ENCODE peak calls at places on chromosome 5, in ten cellular contexts. Z, K, I, L, X, P, U, V, W and G are unnamed samples.

GRCh38 chr5:93607367-93608258 is 24.6 kb downstream of the NR2F1 start:
- DNase-seq in X (no peak), K (no peak), Z (no peak), V (no peak), W (peak), P (peak), U (no peak), I (peak), L (no peak), G (peak)

GRCh38 chr5:50749181-50749580 is 82.7 kb downstream of the PARP8 start:
- DNase-seq in X (no peak), I (no peak), W (no peak), P (no peak), K (no peak), Z (no peak), U (no peak), L (no peak), V (no peak), G (no peak)

GRCh38 chr5:850511-851006 is at the start of gene ZDHHC11:
- DNase-seq in P (no peak), L (peak), K (no peak), I (peak), V (no peak), W (no peak), U (no peak), Z (no peak), X (no peak), G (no peak)

GRCh38 chr5:1820926-1821325 is 19.7 kb downstream of the NDUFS6 start:
- DNase-seq in L (no peak), P (no peak), V (no peak), W (no peak), I (no peak), X (no peak), U (no peak), Z (no peak), K (no peak), G (no peak)

GRCh38 chr5:112210430-112211005 is 208.6 kb downstream of the EPB41L4A start:
- DNase-seq in I (peak), X (no peak), L (no peak), V (no peak), K (no peak), Z (peak), W (no peak), U (no peak), P (peak), G (no peak)

GRCh38 chr5:14816374-14816998 is 55.1 kb downstream of the ANKH start:
- DNase-seq in I (peak), L (no peak), W (no peak), P (no peak), U (no peak), X (no peak), V (no peak), Z (no peak), K (no peak), G (no peak)

GRCh38 chr5:152514827-152515397 is 109.8 kb upstream of the NMUR2 start:
- DNase-seq in W (peak), I (peak), K (no peak), L (no peak), P (no peak), X (no peak), V (no peak), Z (no peak), U (no peak), G (peak)

GRCh38 chr5:112420111-112420864 is 1.2 kb upstream of the EPB41L4A start:
- DNase-seq in X (peak), L (peak), U (no peak), I (peak), K (peak), Z (peak), P (peak), W (peak), V (no peak), G (peak)

GRCh38 chr5:146052780-146053179 is 52.6 kb downstream of the PLAC8L1 start:
- DNase-seq in Z (no peak), P (no peak), K (no peak), V (no peak), I (peak), U (no peak), W (no peak), X (no peak), L (no peak), G (no peak)

GRCh38 chr5:154486427-154486866 is 8.4 kb upstream of the HAND1 start:
- DNase-seq in I (no peak), Z (no peak), K (peak), L (no peak), U (no peak), W (no peak), P (no peak), X (no peak), V (no peak), G (no peak)

GRCh38 chr5:14218480-14218879 is 75.3 kb downstream of the TRIO start:
- DNase-seq in P (no peak), V (no peak), Z (no peak), W (no peak), K (no peak), U (no peak), I (no peak), X (no peak), L (no peak), G (no peak)

GRCh38 chr5:143618146-143618545 is 193.8 kb upstream of the HMHB1 start:
- DNase-seq in K (no peak), L (no peak), X (no peak), V (no peak), Z (no peak), P (no peak), I (no peak), U (no peak), W (no peak), G (no peak)

GRCh38 chr5:53109436-53110127 is at the start of gene MOCS2:
- DNase-seq in V (peak), L (peak), X (peak), I (peak), W (peak), K (peak), Z (peak), P (peak), U (peak), G (peak)

GRCh38 chr5:83583859-83584258 is 112.3 kb downstream of the VCAN start:
- DNase-seq in V (no peak), L (no peak), W (no peak), I (peak), Z (no peak), U (no peak), K (no peak), X (no peak), P (peak), G (no peak)

GRCh38 chr5:76386360-76386759 is 16.7 kb upstream of the IQGAP2 start:
- DNase-seq in V (no peak), U (no peak), Z (peak), W (no peak), L (no peak), P (no peak), K (no peak), X (no peak), I (no peak), G (no peak)

GRCh38 chr5:78628260-78629024 is 20.1 kb downstream of the LHFPL2 start:
- DNase-seq in V (no peak), L (no peak), U (no peak), I (no peak), K (no peak), Z (no peak), X (no peak), W (no peak), P (no peak), G (no peak)

GRCh38 chr5:131104169-131104775 is 60.8 kb downstream of the HINT1 start:
- DNase-seq in X (no peak), P (no peak), U (no peak), V (no peak), W (no peak), L (no peak), Z (no peak), I (peak), K (no peak), G (no peak)

GRCh38 chr5:110441035-110441434 is 285.4 kb downstream of the TMEM232 start:
- DNase-seq in L (no peak), P (no peak), Z (no peak), K (no peak), W (peak), I (peak), U (no peak), X (no peak), V (no peak), G (no peak)

GRCh38 chr5:60811105-60811504 is 33.0 kb downstream of the ELOVL7 start:
- DNase-seq in X (no peak), I (no peak), L (no peak), V (no peak), W (no peak), P (no peak), K (no peak), Z (no peak), U (no peak), G (no peak)

GRCh38 chr5:178284095-178284675 is 51.6 kb upstream of the PHYKPL start:
- DNase-seq in L (no peak), V (no peak), X (no peak), P (no peak), Z (peak), K (no peak), W (no peak), U (no peak), I (peak), G (no peak)

GRCh38 chr5:177453852-177454396 is 7.3 kb downstream of the PRR7 start:
- DNase-seq in V (no peak), I (no peak), U (no peak), L (peak), K (peak), X (no peak), Z (no peak), W (no peak), P (no peak), G (no peak)

GRCh38 chr5:11477786-11478185 is 426.5 kb downstream of the CTNND2 start:
- DNase-seq in P (no peak), I (no peak), W (no peak), U (no peak), X (no peak), L (no peak), Z (no peak), K (no peak), V (no peak), G (no peak)

GRCh38 chr5:107293551-107293950 is 377.2 kb downstream of the EFNA5 start:
- DNase-seq in I (no peak), Z (no peak), L (no peak), K (no peak), W (no peak), V (no peak), U (no peak), P (no peak), X (no peak), G (no peak)

GRCh38 chr5:76579166-76579765 is 43.9 kb downstream of the F2RL2 start:
- DNase-seq in X (no peak), W (no peak), L (no peak), V (no peak), I (peak), U (no peak), P (no peak), Z (no peak), K (no peak), G (no peak)

GRCh38 chr5:61578858-61579503 is 246.9 kb downstream of the ZSWIM6 start:
- DNase-seq in U (no peak), W (no peak), P (no peak), K (no peak), I (no peak), L (no peak), V (no peak), X (no peak), Z (no peak), G (no peak)

GRCh38 chr5:115713408-115713807 is 87.6 kb upstream of the TMED7 start:
- DNase-seq in P (no peak), K (no peak), X (no peak), V (no peak), W (no peak), I (no peak), L (no peak), Z (no peak), U (no peak), G (no peak)

GRCh38 chr5:17190799-17191391 is 26.5 kb upstream of the BASP1 start:
- DNase-seq in V (no peak), Z (no peak), X (no peak), U (no peak), L (no peak), K (no peak), W (no peak), I (peak), P (peak), G (no peak)
- TF ChIP-seq CTCF in V (no peak), Z (no peak), X (no peak), U (no peak), L (no peak), K (peak), W (no peak), I (peak), P (peak), G (no peak)

GRCh38 chr5:180799902-180800801 is 2.5 kb downstream of the MGAT1 start:
- DNase-seq in K (peak), Z (peak), W (no peak), I (peak), P (peak), V (no peak), X (peak), L (no peak), U (no peak), G (no peak)
- TF ChIP-seq CTCF in K (no peak), Z (no peak), W (no peak), I (peak), P (peak), V (no peak), X (no peak), L (no peak), U (no peak), G (no peak)

DNA sequence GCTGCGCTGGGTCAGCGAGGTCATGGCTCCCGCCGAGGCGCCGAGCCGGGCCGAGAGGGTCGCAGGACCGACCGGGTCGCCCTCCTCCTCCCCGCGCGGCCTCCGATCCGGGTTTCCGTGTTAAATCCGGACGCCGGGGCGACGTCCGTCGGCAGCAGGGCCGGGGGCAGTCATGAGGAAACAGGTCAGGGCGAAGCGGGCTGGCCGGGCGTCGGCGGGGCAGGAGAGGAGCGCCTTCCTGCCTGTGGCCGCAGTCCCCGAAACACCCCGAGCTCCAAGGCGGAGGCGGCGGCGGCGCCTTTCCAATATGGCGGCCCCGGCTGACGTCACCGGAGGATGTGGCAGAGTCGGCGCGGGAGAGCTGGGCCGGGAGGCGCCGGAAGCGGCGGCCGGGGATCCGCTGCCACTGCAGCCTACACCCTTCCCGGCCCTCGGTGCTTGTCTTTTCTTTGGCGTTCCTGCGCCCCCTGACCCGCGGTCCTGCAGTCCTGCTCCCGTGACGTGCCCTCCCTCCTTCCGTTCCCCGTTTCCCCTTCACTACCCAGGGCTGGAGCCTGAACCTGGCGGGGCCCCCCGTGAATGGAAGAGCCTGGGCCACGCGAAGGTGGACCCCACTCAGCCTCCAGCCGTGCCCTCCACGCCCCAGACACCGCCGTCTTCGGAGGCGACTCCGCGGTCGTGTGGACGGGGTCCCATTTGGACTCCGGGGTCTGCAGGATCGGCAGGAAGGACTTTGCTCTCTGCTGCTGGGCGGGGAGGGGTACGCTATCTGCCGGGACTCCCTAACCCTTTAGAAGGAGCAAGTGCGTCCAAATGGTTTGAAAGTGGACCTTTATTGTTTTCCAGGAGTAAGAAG is at the start of gene GOLPH3:
- DNase-seq in K (peak), W (peak), X (peak), P (peak), L (peak), I (peak), Z (peak), U (peak), V (peak), G (peak)
- TF ChIP-seq CTCF in K (no peak), W (no peak), X (no peak), P (no peak), L (no peak), I (no peak), Z (no peak), U (no peak), V (no peak), G (no peak)

GRCh38 chr5:151222054-151222768 is 1.7 kb downstream of the CCDC69 start:
- DNase-seq in I (no peak), K (no peak), U (no peak), Z (no peak), W (no peak), L (no peak), P (no peak), V (no peak), X (no peak), G (no peak)

GRCh38 chr5:151225071-151225470 is 1.2 kb upstream of the CCDC69 start:
- DNase-seq in X (no peak), L (no peak), K (no peak), Z (no peak), P (no peak), U (no peak), V (no peak), W (no peak), I (no peak), G (no peak)

GRCh38 chr5:151222769-151223446 is 984 bp downstream of the CCDC69 start:
- DNase-seq in U (peak), L (no peak), P (no peak), X (peak), I (peak), W (peak), K (no peak), V (peak), Z (peak), G (peak)

GRCh38 chr5:151224372-151224771 is 480 bp upstream of the CCDC69 start:
- DNase-seq in U (no peak), K (no peak), V (no peak), P (no peak), L (no peak), W (peak), X (no peak), I (no peak), Z (no peak), G (peak)

GRCh38 chr5:151223447-151224264 is at the start of gene CCDC69:
- DNase-seq in K (peak), L (peak), W (peak), U (peak), P (peak), I (peak), X (peak), Z (peak), V (peak), G (peak)
- TF ChIP-seq CTCF in K (no peak), L (no peak), W (no peak), U (no peak), P (no peak), I (peak), X (no peak), Z (no peak), V (no peak), G (peak)

GRCh38 chr5:29550523-29550922 is 1643.0 kb upstream of the CDH6 start:
- DNase-seq in I (no peak), V (no peak), K (no peak), X (no peak), L (no peak), U (no peak), W (no peak), Z (no peak), P (no peak), G (no peak)
- TF ChIP-seq CTCF in I (no peak), V (no peak), K (no peak), X (no peak), L (no peak), U (no peak), W (no peak), Z (no peak), P (no peak), G (no peak)